ENCODE peak calls at places on chromosomes 11 and 22, in eight cellular contexts. H is vagina, I is breast epithelium, C is sigmoid colon, B is H1, F is HCT116, P is esophagus muscularis mucosa, A is HepG2. Z is an unnamed sample.

GRCh38 chr22:34481090-34481489 is 560.8 kb upstream of the LARGE1 start:
- DNase-seq in A (no peak), P (no peak), F (no peak), H (no peak), I (no peak), C (no peak), B (no peak), Z (no peak)

GRCh38 chr22:47133263-47133662 is 370.8 kb downstream of the TBC1D22A start:
- DNase-seq in C (no peak), A (no peak), B (no peak), H (no peak), P (no peak), F (no peak), I (no peak), Z (no peak)

GRCh38 chr22:44129614-44129976 is 51.1 kb upstream of the PARVG start:
- DNase-seq in B (no peak), I (no peak), C (peak; percentile 19), F (no peak), P (no peak), A (no peak), H (no peak), Z (no peak)

GRCh38 chr11:13110929-13111812 is 102.1 kb downstream of the RASSF10 start:
- DNase-seq in F (no peak), C (no peak), P (no peak), I (no peak), B (no peak), A (no peak), H (no peak), Z (no peak)

GRCh38 chr11:130427581-130428211 is 713 bp downstream of the ADAMTS8 start:
- DNase-seq in A (no peak), P (no peak), B (no peak), I (no peak), H (no peak), C (peak; percentile 84), F (no peak), Z (no peak)

GRCh38 chr22:49738006-49738405 is 89.7 kb downstream of the BRD1 start:
- DNase-seq in B (no peak), I (no peak), C (no peak), P (peak; percentile 78), A (no peak), H (peak; percentile 22), F (no peak), Z (peak; percentile 13)

GRCh38 chr11:94494200-94494545 is 389 bp downstream of the ANKRD49 start:
- DNase-seq in A (no peak), P (no peak), F (no peak), H (no peak), C (no peak), I (no peak), B (peak; percentile 10), Z (no peak)

GRCh38 chr11:9344046-9344680 is 29.8 kb upstream of the TMEM41B start:
- DNase-seq in I (no peak), C (no peak), B (no peak), A (peak; percentile 23), P (no peak), F (no peak), H (no peak), Z (no peak)

GRCh38 chr11:71962428-71963038 is 33.7 kb downstream of the RNF121 start:
- DNase-seq in H (no peak), A (no peak), F (no peak), I (no peak), P (no peak), C (no peak), B (no peak), Z (no peak)

GRCh38 chr22:44624689-44625420 is 77.1 kb upstream of the PRR5 start:
- DNase-seq in C (no peak), A (no peak), H (no peak), I (no peak), F (no peak), P (no peak), B (no peak), Z (no peak)

GRCh38 chr22:24810043-24810749 is 4.2 kb downstream of the SGSM1 start:
- DNase-seq in P (no peak), H (no peak), F (no peak), C (peak; percentile 75), A (no peak), B (no peak), I (peak; percentile 29), Z (peak; percentile 34)

GRCh38 chr11:2156416-2157182 is 4.4 kb downstream of the INS start:
- DNase-seq in I (peak; percentile 55), H (no peak), A (peak; percentile 42), P (no peak), F (no peak), B (no peak), C (no peak), Z (peak; percentile 85)

GRCh38 chr11:60394666-60395343 is 1.5 kb upstream of the MS4A14 start:
- DNase-seq in B (no peak), C (no peak), H (no peak), A (no peak), P (no peak), I (no peak), F (no peak), Z (no peak)
- TF ChIP-seq POLR2AphosphoS5 in B (no peak), C (no peak), H (no peak), A (no peak), P (no peak), I (no peak), F (no peak), Z (no peak)

DNA sequence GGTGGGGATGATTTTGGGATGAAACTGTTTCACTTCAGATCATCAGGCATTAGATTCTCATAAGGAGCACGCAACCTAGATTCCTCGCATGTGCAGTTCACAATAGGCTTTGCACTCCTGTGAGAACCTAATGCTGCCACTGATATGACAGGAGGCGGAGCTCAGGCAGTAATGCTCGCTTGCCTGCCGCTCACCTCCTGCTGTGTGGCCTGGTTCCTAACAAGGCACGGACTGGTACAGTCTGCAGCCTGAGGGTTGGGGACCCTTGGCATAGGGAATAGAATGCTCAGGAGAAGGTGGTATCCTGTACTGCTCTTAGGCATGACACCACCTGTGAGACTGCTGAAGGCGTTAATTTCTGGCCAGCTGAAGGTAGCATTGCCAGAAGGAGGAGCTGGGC is 47.0 kb downstream of the STIM1 start:
- DNase-seq in C (no peak), B (no peak), I (no peak), F (no peak), P (no peak), H (no peak), A (no peak), Z (peak; percentile 40)
- H3K4me1 ChIP-seq in C (peaks cover 40% of the 10 kb centered on the region), B (peaks cover 5% of the 10 kb centered on the region), I (peaks cover 9% of the 10 kb centered on the region), F (peaks cover 16% of the 10 kb centered on the region), P (peaks cover 58% of the 10 kb centered on the region), H (peaks cover 55% of the 10 kb centered on the region), A (peaks cover 63% of the 10 kb centered on the region), Z (peaks cover 70% of the 10 kb centered on the region)

DNA sequence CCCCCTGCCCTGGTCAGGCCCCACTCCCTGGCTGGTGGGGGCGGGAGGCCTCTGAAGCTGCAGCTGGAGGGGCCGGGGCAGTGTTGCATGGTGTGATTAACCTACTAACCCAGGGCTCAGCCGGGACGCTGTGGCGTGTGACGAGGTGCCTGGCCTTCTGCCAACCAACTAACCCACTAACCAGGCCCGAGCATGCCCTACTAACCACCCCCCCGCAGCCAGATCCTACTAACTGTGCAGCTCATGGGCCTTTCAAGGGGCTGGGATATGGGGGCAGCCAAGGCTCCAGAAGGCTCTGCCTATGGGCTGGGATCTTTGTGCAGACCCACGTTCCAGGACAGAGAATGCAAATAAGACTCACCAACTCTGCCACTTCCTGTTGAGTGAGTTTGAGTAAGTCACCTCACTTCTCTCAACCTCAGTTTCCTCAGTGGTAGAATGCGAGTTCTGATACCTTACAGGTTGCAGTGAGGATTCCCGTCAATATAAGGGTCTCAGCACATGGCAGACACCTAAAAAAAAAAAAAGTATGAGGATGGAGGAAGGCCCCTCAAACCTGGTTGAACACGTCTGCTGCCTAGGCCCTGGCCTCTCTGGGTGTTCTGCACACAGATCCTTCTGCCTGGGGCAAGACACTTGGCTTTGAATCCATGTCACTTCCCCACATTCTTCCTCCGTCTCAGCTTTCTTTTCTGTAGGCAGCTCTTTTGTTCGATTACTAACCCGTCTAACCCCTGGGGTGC is 14.1 kb downstream of the MIAT start:
- DNase-seq in A (no peak), B (no peak), P (no peak), I (peak; percentile 23), F (no peak), H (no peak), C (peak; percentile 76), Z (peak; percentile 37)
- TF ChIP-seq POLR2A in A (no peak), B (no peak), P (no peak), I (no peak), F (no peak), H (no peak), C (no peak), Z (no peak)

GRCh38 chr11:15073361-15074205 is at the start of gene CALCB:
- DNase-seq in F (no peak), A (no peak), H (no peak), B (no peak), P (no peak), C (no peak), I (no peak), Z (no peak)
- TF ChIP-seq POLR2AphosphoS5 in F (no peak), A (no peak), H (no peak), B (no peak), P (no peak), C (no peak), I (no peak), Z (no peak)

Z was measured in stomach.